ENCODE peak calls at places on chromosomes 5 and 9, in eight cellular contexts. One of them, this sample, is unnamed.

GRCh38 chr5:1331861-1332405 is 13.0 kb downstream of the CLPTM1L start:
- DNase-seq in esophagus squamous epithelium: no peak
- DNase-seq in Caki2: no peak
- DNase-seq in NCI-H2029: no peak
- DNase-seq in H54: no peak
- DNase-seq in HTR-8/SVneo: no peak
- DNase-seq in stimulated activated CD4-positive, alpha-beta T cell treated with anti-CD3 and anti-CD28 coated beads, Interleukin-15, amount 100 ng/mL, for 24 hours: no peak
- DNase-seq in AG09319: no peak
- DNase-seq in this sample: peak; percentile 22

GRCh38 chr5:142149363-142149762 is 40.8 kb downstream of the NDFIP1 start:
- DNase-seq in esophagus squamous epithelium: no peak
- DNase-seq in Caki2: no peak
- DNase-seq in NCI-H2029: no peak
- DNase-seq in H54: no peak
- DNase-seq in HTR-8/SVneo: no peak
- DNase-seq in stimulated activated CD4-positive, alpha-beta T cell treated with anti-CD3 and anti-CD28 coated beads, Interleukin-15, amount 100 ng/mL, for 24 hours: no peak
- DNase-seq in AG09319: no peak
- DNase-seq in this sample: no peak

GRCh38 chr9:36064448-36065037 is 27.8 kb downstream of the RECK start:
- DNase-seq in esophagus squamous epithelium: no peak
- DNase-seq in Caki2: no peak
- DNase-seq in NCI-H2029: no peak
- DNase-seq in H54: no peak
- DNase-seq in HTR-8/SVneo: no peak
- DNase-seq in stimulated activated CD4-positive, alpha-beta T cell treated with anti-CD3 and anti-CD28 coated beads, Interleukin-15, amount 100 ng/mL, for 24 hours: no peak
- DNase-seq in AG09319: no peak
- DNase-seq in this sample: no peak

GRCh38 chr5:177472460-177473441 is 683 bp downstream of the DBN1 start:
- DNase-seq in esophagus squamous epithelium: no peak
- DNase-seq in Caki2: no peak
- DNase-seq in NCI-H2029: no peak
- DNase-seq in H54: no peak
- DNase-seq in HTR-8/SVneo: no peak
- DNase-seq in stimulated activated CD4-positive, alpha-beta T cell treated with anti-CD3 and anti-CD28 coated beads, Interleukin-15, amount 100 ng/mL, for 24 hours: peak; percentile 73
- DNase-seq in AG09319: no peak
- DNase-seq in this sample: no peak

GRCh38 chr5:6700686-6701355 is 12.4 kb upstream of the TENT4A start:
- DNase-seq in esophagus squamous epithelium: no peak
- DNase-seq in Caki2: no peak
- DNase-seq in NCI-H2029: no peak
- DNase-seq in H54: no peak
- DNase-seq in HTR-8/SVneo: no peak
- DNase-seq in stimulated activated CD4-positive, alpha-beta T cell treated with anti-CD3 and anti-CD28 coated beads, Interleukin-15, amount 100 ng/mL, for 24 hours: no peak
- DNase-seq in AG09319: no peak
- DNase-seq in this sample: no peak

GRCh38 chr5:156201793-156202388 is 125.1 kb upstream of the SGCD start:
- DNase-seq in esophagus squamous epithelium: no peak
- DNase-seq in Caki2: peak; percentile 77
- DNase-seq in NCI-H2029: no peak
- DNase-seq in H54: no peak
- DNase-seq in HTR-8/SVneo: no peak
- DNase-seq in stimulated activated CD4-positive, alpha-beta T cell treated with anti-CD3 and anti-CD28 coated beads, Interleukin-15, amount 100 ng/mL, for 24 hours: no peak
- DNase-seq in AG09319: peak; percentile 23
- DNase-seq in this sample: no peak

GRCh38 chr5:109668237-109668636 is 21.5 kb upstream of the MAN2A1 start:
- DNase-seq in esophagus squamous epithelium: no peak
- DNase-seq in Caki2: no peak
- DNase-seq in NCI-H2029: no peak
- DNase-seq in H54: no peak
- DNase-seq in HTR-8/SVneo: no peak
- DNase-seq in stimulated activated CD4-positive, alpha-beta T cell treated with anti-CD3 and anti-CD28 coated beads, Interleukin-15, amount 100 ng/mL, for 24 hours: no peak
- DNase-seq in AG09319: no peak
- DNase-seq in this sample: no peak

GRCh38 chr9:77589046-77589795 is 58.9 kb downstream of the GNA14 start:
- DNase-seq in esophagus squamous epithelium: no peak
- DNase-seq in Caki2: no peak
- DNase-seq in NCI-H2029: peak; percentile 99
- DNase-seq in H54: no peak
- DNase-seq in HTR-8/SVneo: no peak
- DNase-seq in stimulated activated CD4-positive, alpha-beta T cell treated with anti-CD3 and anti-CD28 coated beads, Interleukin-15, amount 100 ng/mL, for 24 hours: no peak
- DNase-seq in AG09319: no peak
- DNase-seq in this sample: no peak

GRCh38 chr5:180629703-180630382 is 19.6 kb downstream of the FLT4 start:
- DNase-seq in esophagus squamous epithelium: no peak
- DNase-seq in Caki2: no peak
- DNase-seq in NCI-H2029: no peak
- DNase-seq in H54: no peak
- DNase-seq in HTR-8/SVneo: no peak
- DNase-seq in stimulated activated CD4-positive, alpha-beta T cell treated with anti-CD3 and anti-CD28 coated beads, Interleukin-15, amount 100 ng/mL, for 24 hours: no peak
- DNase-seq in AG09319: no peak
- DNase-seq in this sample: no peak